ENCODE peak calls at places on chromosomes 4 and X, in four cellular contexts. O, U, L and G are unnamed samples.

GRCh38 chrX:21373637-21374162 is 518 bp upstream of the CNKSR2 start:
- DNase-seq in O (no peak), U (no peak), L (no peak), G (no peak)

GRCh38 chr4:141502755-141503154 is 133.6 kb upstream of the IL15 start:
- DNase-seq in O (no peak), U (no peak), L (no peak), G (no peak)

GRCh38 chr4:147367841-147368385 is 113.0 kb upstream of the EDNRA start:
- DNase-seq in O (no peak), U (no peak), L (no peak), G (no peak)

GRCh38 chrX:39550795-39551361 is 546.9 kb downstream of the BCOR start:
- DNase-seq in O (no peak), U (peak), L (no peak), G (no peak)

GRCh38 chrX:1391370-1391706 is 575 bp downstream of the SLC25A6 start:
- DNase-seq in O (peak), U (peak), L (peak), G (peak)

GRCh38 chrX:12241026-12241425 is 102.8 kb downstream of the FRMPD4 start:
- DNase-seq in O (no peak), U (no peak), L (no peak), G (no peak)

GRCh38 chr4:110622841-110623709 is at the start of gene PITX2:
- DNase-seq in O (no peak), U (peak), L (no peak), G (peak)

GRCh38 chrX:154596290-154596929 is 11.5 kb downstream of the CTAG1A start:
- DNase-seq in O (no peak), U (no peak), L (no peak), G (peak)

GRCh38 chrX:153913211-153913610 is 8.7 kb downstream of the AVPR2 start:
- DNase-seq in O (no peak), U (no peak), L (no peak), G (no peak)

GRCh38 chr4:116400480-116400879 is 684.9 kb downstream of the TRAM1L1 start:
- DNase-seq in O (no peak), U (no peak), L (no peak), G (no peak)

GRCh38 chr4:68951078-68951805 is at the start of gene UGT2A3:
- DNase-seq in O (peak), U (no peak), L (peak), G (peak)

GRCh38 chr4:16205298-16206164 is 20.7 kb downstream of the TAPT1 start:
- DNase-seq in O (peak), U (peak), L (no peak), G (no peak)

GRCh38 chr4:7871356-7871755 is 68.3 kb downstream of the AFAP1 start:
- DNase-seq in O (no peak), U (no peak), L (no peak), G (no peak)

GRCh38 chr4:13762126-13762525 is 134.6 kb upstream of the BOD1L1 start:
- DNase-seq in O (no peak), U (no peak), L (no peak), G (no peak)

GRCh38 chr4:153067376-153067775 is 131.3 kb downstream of the FHDC1 start:
- DNase-seq in O (peak), U (peak), L (no peak), G (no peak)

GRCh38 chr4:55435136-55435535 is 39.4 kb downstream of the TMEM165 start:
- DNase-seq in O (no peak), U (no peak), L (peak), G (no peak)

GRCh38 chrX:39613508-39613921 is 484.2 kb downstream of the BCOR start:
- DNase-seq in O (no peak), U (no peak), L (no peak), G (peak)

GRCh38 chr4:134202557-134202956 is 968 bp upstream of the PABPC4L start:
- DNase-seq in O (no peak), U (no peak), L (no peak), G (no peak)

GRCh38 chr4:125283702-125284279 is 31.0 kb upstream of the FAT4 start:
- DNase-seq in O (peak), U (peak), L (no peak), G (no peak)

GRCh38 chr4:142940614-142941013 is 94.5 kb upstream of the INPP4B start:
- DNase-seq in O (no peak), U (no peak), L (no peak), G (no peak)

GRCh38 chr4:8542776-8543525 is 37.2 kb upstream of the GPR78 start:
- DNase-seq in O (no peak), U (no peak), L (no peak), G (no peak)

DNA sequence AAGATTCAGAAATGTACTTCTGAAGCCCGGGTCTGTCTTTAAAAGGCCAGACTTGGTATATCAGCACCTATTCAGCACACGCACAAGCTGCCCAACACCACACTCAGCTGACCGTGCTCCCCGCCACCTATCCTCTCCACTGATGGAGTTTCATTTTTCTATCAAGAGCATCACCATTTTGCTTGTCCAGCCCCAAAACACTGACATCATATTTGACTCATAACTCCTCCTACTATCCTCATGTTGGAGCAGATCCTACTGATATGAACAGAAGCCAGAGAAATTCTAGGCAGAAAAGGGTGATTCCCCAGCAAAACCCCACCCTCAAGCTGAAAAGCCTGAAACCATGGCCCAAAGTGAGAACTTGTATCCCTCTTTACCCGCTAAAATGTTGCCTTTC is 100.2 kb downstream of the SORBS2 start:
- DNase-seq in O (no peak), U (no peak), L (no peak), G (no peak)
- TF ChIP-seq USF2 in O (no peak), U (no peak), L (no peak), G (no peak)

GRCh38 chr4:21126113-21126512 is 425.9 kb downstream of the PACRGL start:
- DNase-seq in O (no peak), U (no peak), L (no peak), G (no peak)
- TF ChIP-seq ETV6 in O (no peak), U (no peak), L (no peak), G (no peak)

GRCh38 chr4:37002625-37003024 is 241.9 kb upstream of the NWD2 start:
- DNase-seq in O (no peak), U (peak), L (no peak), G (no peak)
- TF ChIP-seq USF2 in O (no peak), U (no peak), L (no peak), G (no peak)

GRCh38 chr4:174503079-174503724 is 19.1 kb downstream of the HPGD start:
- DNase-seq in O (no peak), U (no peak), L (no peak), G (no peak)
- TF ChIP-seq ETV6 in O (no peak), U (no peak), L (no peak), G (no peak)

GRCh38 chrX:143994206-143994605 is 110.3 kb downstream of the UBE2NL start:
- DNase-seq in O (no peak), U (no peak), L (no peak), G (no peak)
- TF ChIP-seq USF2 in O (no peak), U (no peak), L (no peak), G (no peak)

GRCh38 chr4:185211641-185212040 is 2.2 kb downstream of the SNX25 start:
- DNase-seq in O (peak), U (no peak), L (no peak), G (no peak)

GRCh38 chr4:185215261-185215660 is 5.9 kb downstream of the SNX25 start:
- DNase-seq in O (no peak), U (no peak), L (no peak), G (no peak)

GRCh38 chr4:185213341-185213740 is 3.9 kb downstream of the SNX25 start:
- DNase-seq in O (no peak), U (no peak), L (no peak), G (no peak)

GRCh38 chr4:185212566-185212965 is 3.2 kb downstream of the SNX25 start:
- DNase-seq in O (no peak), U (no peak), L (no peak), G (no peak)

DNA sequence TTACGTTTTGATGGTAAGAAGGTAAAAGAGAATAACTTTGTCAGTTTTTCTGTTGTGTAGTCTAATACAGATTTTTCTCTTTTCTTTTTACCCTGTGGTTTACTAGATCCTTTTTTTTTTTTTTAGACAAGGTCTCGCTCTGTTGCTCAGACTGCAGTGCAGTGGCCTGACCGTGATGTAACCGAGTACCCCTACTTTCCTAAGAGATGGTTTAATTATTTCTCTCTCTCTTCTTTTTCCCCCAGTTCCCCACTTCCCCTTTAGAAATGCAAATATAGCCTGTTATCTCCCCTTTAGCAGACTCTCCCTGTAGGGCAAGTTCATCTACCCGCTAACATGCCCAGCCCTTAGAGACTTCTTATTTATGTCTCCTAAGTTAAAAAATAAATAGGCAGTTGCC is 4.4 kb downstream of the SNX25 start:
- DNase-seq in O (no peak), U (no peak), L (peak), G (no peak)
- TF ChIP-seq ETV6 in O (no peak), U (no peak), L (no peak), G (no peak)

GRCh38 chr4:128379860-128380259 is 92.2 kb upstream of the PGRMC2 start:
- DNase-seq in O (peak), U (peak), L (no peak), G (peak)
- TF ChIP-seq USF2 in O (no peak), U (no peak), L (no peak), G (no peak)